ENCODE peak calls at places on chromosomes 1 and 21, in five cellular contexts. P is CD4-positive, alpha-beta T cell; O is sigmoid colon; L is mesendoderm; V is GM23248. J is an unnamed sample.

GRCh38 chr1:93738926-93739325 is 57.3 kb upstream of the BCAR3 start:
- DNase-seq in P (no peak), O (no peak), L (no peak), V (no peak), J (no peak)

GRCh38 chr1:83818916-83819315 is 180.0 kb downstream of the TTLL7 start:
- DNase-seq in O (no peak), L (peak), V (peak), P (no peak), J (no peak)

GRCh38 chr1:81158592-81158991 is 642.1 kb upstream of the ADGRL2 start:
- DNase-seq in P (no peak), L (peak), O (no peak), V (no peak), J (no peak)

GRCh38 chr21:26443867-26444266 is 129.2 kb downstream of the CYYR1 start:
- DNase-seq in V (peak), P (no peak), L (no peak), O (no peak), J (no peak)

GRCh38 chr1:32266926-32267645 is 16.0 kb downstream of the LCK start:
- DNase-seq in L (no peak), P (no peak), O (no peak), V (peak), J (no peak)

GRCh38 chr1:181010789-181011188 is 11.9 kb downstream of the STX6 start:
- DNase-seq in V (peak), O (no peak), L (peak), P (no peak), J (no peak)

GRCh38 chr21:38561613-38562012 is 63.3 kb upstream of the ERG start:
- DNase-seq in V (no peak), O (no peak), L (no peak), P (no peak), J (no peak)

GRCh38 chr1:1602321-1602931 is 2.5 kb upstream of the FNDC10 start:
- DNase-seq in V (no peak), P (no peak), O (no peak), L (no peak), J (no peak)

GRCh38 chr1:192522673-192523072 is 52.9 kb upstream of the RGS1 start:
- DNase-seq in P (no peak), V (no peak), O (no peak), L (no peak), J (no peak)
- H3K27ac ChIP-seq in P (no peak), V (no peak), O (no peak), L (no peak), J (no peak)

DNA sequence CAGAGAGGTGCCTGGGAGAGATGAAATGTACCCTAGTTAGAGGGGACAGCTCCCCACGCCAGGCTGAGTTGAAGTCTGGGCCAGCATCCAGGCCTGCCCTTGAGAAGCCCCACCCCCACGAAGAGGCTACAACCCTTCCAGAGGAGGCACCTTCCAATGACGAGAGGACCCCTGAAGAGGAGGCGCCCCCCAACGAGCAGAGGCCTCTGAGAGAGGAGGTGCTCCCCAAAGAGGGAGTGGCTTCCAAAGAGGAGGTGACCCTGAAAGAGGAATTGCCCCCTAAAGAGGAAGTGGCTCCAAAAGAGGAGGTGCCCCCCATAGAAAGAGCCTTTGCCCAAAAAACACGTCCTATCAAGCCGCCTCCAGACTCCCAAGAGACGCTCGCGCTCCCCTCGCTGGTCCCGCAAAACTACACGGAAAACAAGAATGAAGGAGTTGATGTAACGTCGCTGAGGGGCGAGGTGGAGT is 3.1 kb downstream of the EVA1B start:
- DNase-seq in O (no peak), P (no peak), V (peak), L (no peak), J (no peak)
- H3K27ac ChIP-seq in O (peak), P (no peak), V (peak), L (peak), J (no peak)

DNA sequence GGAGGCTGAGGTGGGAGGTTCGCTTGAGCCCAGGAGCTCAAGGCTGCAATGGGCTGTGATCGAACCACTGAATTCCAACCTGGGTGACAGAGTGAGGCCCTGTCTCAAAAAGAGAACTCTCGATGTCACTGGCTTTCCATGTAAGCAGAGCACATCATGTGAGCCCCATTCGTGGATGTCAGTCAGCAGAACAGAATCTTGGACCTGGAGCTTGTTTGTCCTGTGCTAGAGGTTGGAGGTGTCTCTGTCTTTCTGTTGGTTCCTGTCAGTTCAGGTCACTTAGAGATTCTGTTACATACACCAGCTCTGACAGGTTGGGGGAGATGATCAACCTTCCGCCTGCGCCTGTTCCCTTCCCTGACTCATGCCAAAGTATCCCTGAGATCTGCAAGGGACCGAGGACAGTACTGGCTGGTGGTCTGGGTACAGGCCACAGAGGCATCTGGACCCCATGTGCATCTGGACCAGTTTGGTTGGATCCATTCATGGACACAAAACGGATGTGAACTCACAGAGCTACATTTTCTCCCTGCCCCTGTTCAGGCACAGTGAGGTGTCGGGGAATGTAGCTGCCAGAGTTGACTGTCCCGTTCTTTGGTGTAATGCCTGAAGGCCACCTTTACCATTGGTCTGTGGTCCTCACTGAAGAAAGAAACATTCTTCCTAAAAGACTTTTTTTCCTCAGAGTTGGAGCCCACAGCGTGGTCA is 10.0 kb downstream of the ARF1 start:
- DNase-seq in O (peak), V (no peak), L (no peak), P (no peak), J (no peak)
- H3K27ac ChIP-seq in O (no peak), V (no peak), L (no peak), P (no peak), J (peak)

GRCh38 chr1:59684698-59685097 is 130.1 kb upstream of the HOOK1 start:
- DNase-seq in P (no peak), O (no peak), L (no peak), V (no peak), J (no peak)

GRCh38 chr1:59680044-59680443 is 134.7 kb upstream of the HOOK1 start:
- DNase-seq in P (no peak), V (no peak), O (no peak), L (no peak), J (no peak)

GRCh38 chr1:59685666-59686065 is 129.1 kb upstream of the HOOK1 start:
- DNase-seq in L (no peak), V (no peak), P (no peak), O (no peak), J (no peak)

GRCh38 chr1:59685101-59685500 is 129.6 kb upstream of the HOOK1 start:
- DNase-seq in V (no peak), L (no peak), P (no peak), O (no peak), J (no peak)

DNA sequence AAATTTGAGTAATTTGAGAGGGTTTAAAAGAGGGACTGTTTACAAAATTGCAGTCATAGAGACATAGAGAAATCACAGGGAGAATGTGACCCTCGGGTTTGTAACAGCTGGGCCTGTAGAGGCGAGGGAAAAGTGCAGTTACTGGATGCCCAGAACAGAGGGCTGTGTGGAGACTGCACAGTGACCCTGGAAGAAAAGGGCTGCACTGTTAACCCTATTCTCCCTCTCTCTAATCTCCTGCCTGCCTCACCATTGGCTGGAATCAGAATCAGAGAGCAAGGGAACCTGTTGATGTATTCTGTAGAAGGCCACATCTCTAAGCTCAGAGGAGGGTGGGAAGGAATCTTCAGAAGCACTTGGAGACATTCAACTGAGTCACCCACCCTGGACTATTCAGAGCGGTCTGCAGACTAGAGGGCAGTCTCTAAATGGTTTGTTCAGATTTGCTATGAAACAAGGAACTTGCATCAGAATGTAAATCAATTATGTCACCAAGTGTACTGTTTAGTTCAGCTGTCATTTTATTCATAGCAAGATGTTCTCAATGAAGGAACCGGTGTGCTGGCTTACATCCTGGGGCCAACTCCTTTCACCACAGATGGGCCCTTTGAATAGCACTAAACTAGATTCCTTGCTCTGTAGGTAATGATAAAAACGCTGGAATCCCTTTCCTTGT is 132.2 kb upstream of the HOOK1 start:
- DNase-seq in V (peak), P (no peak), L (no peak), O (peak), J (no peak)
- H3K27ac ChIP-seq in V (no peak), P (no peak), L (no peak), O (peak), J (no peak)

GRCh38 chr1:98399219-98399618 is 262.3 kb upstream of the SNX7 start:
- DNase-seq in V (peak), O (no peak), P (no peak), L (no peak), J (no peak)
- H3K27ac ChIP-seq in V (no peak), O (no peak), P (no peak), L (no peak), J (no peak)

DNA sequence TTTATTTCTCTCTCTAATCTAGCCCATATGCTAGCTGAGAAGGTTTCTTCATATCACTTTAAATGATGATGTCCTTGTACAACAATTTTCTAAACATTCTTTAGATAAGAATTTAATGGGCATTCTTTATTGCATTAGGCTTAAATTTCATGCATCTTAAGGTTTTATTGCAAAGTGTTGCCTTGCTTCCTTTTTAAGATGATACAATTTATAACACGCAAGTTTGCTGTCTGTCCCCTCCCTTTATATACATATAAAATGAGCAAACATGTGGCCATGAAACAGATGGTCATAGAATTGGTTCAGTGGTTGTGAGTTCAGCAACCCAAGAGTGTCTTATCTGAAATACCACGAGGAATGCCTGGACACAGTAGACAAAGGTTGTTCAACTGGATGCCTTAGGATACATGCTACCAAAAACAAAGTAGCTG is 12.1 kb downstream of the NBPF3 start:
- DNase-seq in L (no peak), V (peak), O (no peak), P (no peak), J (no peak)
- H3K27ac ChIP-seq in L (no peak), V (peak), O (no peak), P (no peak), J (no peak)

DNA sequence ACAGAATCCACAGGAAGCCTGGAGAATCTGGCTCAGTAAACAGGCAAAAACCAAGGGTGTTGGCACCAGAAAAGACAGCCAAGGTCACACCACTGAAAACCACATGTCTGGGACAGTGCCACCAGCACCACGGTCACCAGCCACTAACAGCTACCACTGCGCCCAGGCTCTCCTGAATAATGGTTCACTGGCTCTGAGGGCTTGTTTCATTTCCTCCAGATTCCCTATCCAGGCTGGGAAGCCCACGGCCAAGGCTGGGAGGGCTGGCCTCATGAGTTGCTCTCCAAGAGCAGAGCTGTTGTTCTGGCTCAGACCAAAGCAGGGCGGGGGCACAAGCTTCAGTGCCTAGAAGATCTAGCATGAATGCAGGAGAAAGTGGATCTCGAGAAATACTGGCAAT is 54.5 kb upstream of the PTGFRN start:
- DNase-seq in L (peak), V (peak), P (no peak), O (peak), J (no peak)
- H3K27ac ChIP-seq in L (peak), V (peak), P (no peak), O (no peak), J (no peak)